ENCODE peak calls at places on chromosomes 2 and 18, in five cellular contexts. G, R, N, X and L are unnamed samples.

GRCh38 chr2:174025271-174026121 is 60.3 kb upstream of the SP3 start:
- DNase-seq in G (peak; percentile 94), R (no peak), N (peak; percentile 97), X (no peak), L (peak; percentile 68)

GRCh38 chr2:219178377-219179175 is 501 bp downstream of the RETREG2 start:
- DNase-seq in G (no peak), R (peak; percentile 54), N (peak; percentile 56), X (peak; percentile 60), L (peak; percentile 55)

GRCh38 chr18:74682998-74683311 is 85.3 kb downstream of the ZNF407 start:
- DNase-seq in G (no peak), R (peak; percentile 5), N (peak; percentile 82), X (no peak), L (no peak)

GRCh38 chr2:183967756-183968155 is 630.6 kb upstream of the ZNF804A start:
- DNase-seq in G (no peak), R (no peak), N (no peak), X (no peak), L (no peak)

GRCh38 chr18:34158881-34159690 is 65.6 kb downstream of the NOL4 start:
- DNase-seq in G (peak; percentile 74), R (peak; percentile 11), N (peak; percentile 42), X (peak; percentile 38), L (no peak)

GRCh38 chr2:232237460-232237859 is 141.1 kb upstream of the ALPP start:
- DNase-seq in G (no peak), R (no peak), N (no peak), X (no peak), L (no peak)

GRCh38 chr2:169221745-169222369 is 140.5 kb downstream of the LRP2 start:
- DNase-seq in G (no peak), R (peak; percentile 30), N (no peak), X (no peak), L (no peak)

GRCh38 chr2:192993059-192993458 is 798.3 kb upstream of the TMEFF2 start:
- DNase-seq in G (no peak), R (no peak), N (no peak), X (no peak), L (no peak)

GRCh38 chr2:229257980-229258379 is 13.1 kb downstream of the PID1 start:
- DNase-seq in G (peak; percentile 65), R (no peak), N (no peak), X (no peak), L (no peak)

GRCh38 chr2:120857931-120858330 is 122.3 kb downstream of the GLI2 start:
- DNase-seq in G (peak; percentile 33), R (no peak), N (no peak), X (no peak), L (no peak)

GRCh38 chr2:174594451-174594850 is 3.2 kb downstream of the WIPF1 start:
- DNase-seq in G (no peak), R (no peak), N (no peak), X (no peak), L (no peak)

GRCh38 chr2:2574401-2575184 is 243.5 kb upstream of the MYT1L start:
- DNase-seq in G (no peak), R (no peak), N (no peak), X (no peak), L (no peak)

GRCh38 chr2:211477537-211478275 is 921.3 kb downstream of the CPS1 start:
- DNase-seq in G (no peak), R (no peak), N (no peak), X (no peak), L (no peak)